ENCODE peak calls at places on chromosomes 11 and 22, in four cellular contexts. D, Y, L and F are unnamed samples.

GRCh38 chr22:38713921-38714320 is 8.2 kb downstream of the GTPBP1 start:
- DNase-seq in Y (no peak), L (no peak), D (no peak), F (no peak)

GRCh38 chr22:49027122-49027670 is 800.5 kb downstream of the BRD1 start:
- DNase-seq in L (no peak), Y (no peak), D (no peak), F (no peak)

GRCh38 chr11:71472941-71473792 is 20.2 kb downstream of the NADSYN1 start:
- DNase-seq in D (no peak), L (no peak), Y (no peak), F (no peak)

GRCh38 chr11:12075822-12076821 is 34.3 kb upstream of the MICAL2 start:
- DNase-seq in Y (peak), D (peak), L (no peak), F (no peak)

GRCh38 chr11:118267486-118267885 is 3.4 kb upstream of the MPZL2 start:
- DNase-seq in L (no peak), D (no peak), Y (no peak), F (no peak)

GRCh38 chr22:30223303-30223702 is 23.3 kb downstream of the LIF start:
- DNase-seq in L (no peak), D (no peak), Y (no peak), F (no peak)

GRCh38 chr22:41578114-41578513 is 11.5 kb downstream of the PMM1 start:
- DNase-seq in D (no peak), L (no peak), Y (no peak), F (no peak)

GRCh38 chr11:69947059-69947771 is 128.0 kb upstream of the FGF3 start:
- DNase-seq in L (no peak), D (peak), Y (peak), F (no peak)

GRCh38 chr11:73274722-73275380 is 2.7 kb downstream of the P2RY6 start:
- DNase-seq in L (no peak), D (no peak), Y (no peak), F (no peak)

GRCh38 chr11:46800177-46800576 is 45.9 kb downstream of the CKAP5 start:
- DNase-seq in L (no peak), D (no peak), Y (no peak), F (no peak)

GRCh38 chr11:124865902-124866851 is 945 bp downstream of the ROBO3 start:
- DNase-seq in Y (peak), L (peak), D (peak), F (peak)

GRCh38 chr11:86955674-86956522 is 703 bp upstream of the FZD4 start:
- DNase-seq in Y (peak), D (peak), L (no peak), F (no peak)

GRCh38 chr22:16933924-16934282 is 74.1 kb downstream of the GAB4 start:
- DNase-seq in D (no peak), Y (no peak), L (no peak), F (no peak)